ENCODE peak calls at places on chromosomes 16 and 17, in seven cellular contexts. One of them, this sample, is unnamed.

GRCh38 chr17:33667052-33667509 is 374.0 kb upstream of the ASIC2 start:
- DNase-seq in A673: no peak
- DNase-seq in HEK293T: no peak
- DNase-seq in tibial artery: no peak
- DNase-seq in AML-193: no peak
- DNase-seq in body of pancreas: no peak
- DNase-seq in H9: no peak
- DNase-seq in this sample: no peak

GRCh38 chr16:87636050-87636684 is 33.9 kb downstream of the JPH3 start:
- DNase-seq in AML-193: peak
- DNase-seq in body of pancreas: peak
- DNase-seq in HEK293T: peak
- DNase-seq in H9: peak
- DNase-seq in tibial artery: peak
- DNase-seq in A673: peak
- DNase-seq in this sample: peak

GRCh38 chr16:11316331-11317015 is 28.8 kb upstream of the RMI2 start:
- DNase-seq in tibial artery: no peak
- DNase-seq in HEK293T: no peak
- DNase-seq in A673: no peak
- DNase-seq in H9: peak
- DNase-seq in AML-193: no peak
- DNase-seq in body of pancreas: no peak
- DNase-seq in this sample: no peak

GRCh38 chr17:12342609-12343248 is 322.1 kb downstream of the MAP2K4 start:
- DNase-seq in HEK293T: peak
- DNase-seq in tibial artery: no peak
- DNase-seq in H9: peak
- DNase-seq in A673: peak
- DNase-seq in AML-193: no peak
- DNase-seq in body of pancreas: peak
- DNase-seq in this sample: no peak

GRCh38 chr17:21042434-21043295 is at the start of gene USP22:
- DNase-seq in tibial artery: no peak
- DNase-seq in H9: peak
- DNase-seq in HEK293T: peak
- DNase-seq in AML-193: peak
- DNase-seq in A673: no peak
- DNase-seq in body of pancreas: no peak
- DNase-seq in this sample: no peak

GRCh38 chr17:17416400-17417360 is 60.1 kb upstream of the MED9 start:
- DNase-seq in body of pancreas: no peak
- DNase-seq in A673: peak
- DNase-seq in tibial artery: peak
- DNase-seq in H9: no peak
- DNase-seq in HEK293T: no peak
- DNase-seq in AML-193: no peak
- DNase-seq in this sample: peak

GRCh38 chr17:68497885-68498319 is 14.3 kb upstream of the PRKAR1A start:
- DNase-seq in HEK293T: no peak
- DNase-seq in A673: no peak
- DNase-seq in AML-193: peak
- DNase-seq in body of pancreas: no peak
- DNase-seq in tibial artery: no peak
- DNase-seq in H9: no peak
- DNase-seq in this sample: no peak

GRCh38 chr16:54173489-54173888 is 113.1 kb downstream of the IRX3 start:
- DNase-seq in tibial artery: no peak
- DNase-seq in H9: no peak
- DNase-seq in HEK293T: no peak
- DNase-seq in body of pancreas: no peak
- DNase-seq in A673: no peak
- DNase-seq in AML-193: no peak
- DNase-seq in this sample: no peak

GRCh38 chr16:78325532-78325931 is 226.1 kb downstream of the WWOX start:
- DNase-seq in AML-193: no peak
- DNase-seq in tibial artery: no peak
- DNase-seq in body of pancreas: no peak
- DNase-seq in HEK293T: peak
- DNase-seq in A673: no peak
- DNase-seq in H9: no peak
- DNase-seq in this sample: no peak

GRCh38 chr16:67451704-67452435 is 20.9 kb downstream of the HSD11B2 start:
- DNase-seq in A673: no peak
- DNase-seq in HEK293T: no peak
- DNase-seq in body of pancreas: peak
- DNase-seq in AML-193: no peak
- DNase-seq in tibial artery: no peak
- DNase-seq in H9: no peak
- DNase-seq in this sample: peak

GRCh38 chr16:65121870-65122723 is at the start of gene CDH11:
- DNase-seq in A673: peak
- DNase-seq in tibial artery: peak
- DNase-seq in AML-193: no peak
- DNase-seq in H9: peak
- DNase-seq in HEK293T: no peak
- DNase-seq in body of pancreas: peak
- DNase-seq in this sample: peak

GRCh38 chr16:47358816-47359215 is 102.0 kb downstream of the ITFG1 start:
- DNase-seq in H9: no peak
- DNase-seq in HEK293T: no peak
- DNase-seq in AML-193: no peak
- DNase-seq in tibial artery: no peak
- DNase-seq in body of pancreas: no peak
- DNase-seq in A673: no peak
- DNase-seq in this sample: peak

GRCh38 chr17:80311216-80311827 is 50.7 kb downstream of the RNF213 start:
- DNase-seq in tibial artery: peak
- DNase-seq in A673: no peak
- DNase-seq in H9: no peak
- DNase-seq in body of pancreas: no peak
- DNase-seq in HEK293T: no peak
- DNase-seq in AML-193: no peak
- DNase-seq in this sample: no peak

GRCh38 chr17:32302037-32302436 is 36.4 kb downstream of the RHBDL3 start:
- DNase-seq in A673: no peak
- DNase-seq in body of pancreas: no peak
- DNase-seq in AML-193: no peak
- DNase-seq in H9: no peak
- DNase-seq in HEK293T: no peak
- DNase-seq in tibial artery: no peak
- DNase-seq in this sample: no peak

GRCh38 chr17:9230346-9230745 is 209.0 kb downstream of the NTN1 start:
- DNase-seq in tibial artery: no peak
- DNase-seq in H9: no peak
- DNase-seq in HEK293T: no peak
- DNase-seq in AML-193: no peak
- DNase-seq in body of pancreas: no peak
- DNase-seq in A673: no peak
- DNase-seq in this sample: no peak

GRCh38 chr16:87543436-87544191 is 50.8 kb upstream of the ZCCHC14 start:
- DNase-seq in tibial artery: no peak
- DNase-seq in H9: no peak
- DNase-seq in AML-193: no peak
- DNase-seq in body of pancreas: no peak
- DNase-seq in A673: no peak
- DNase-seq in HEK293T: no peak
- DNase-seq in this sample: no peak

GRCh38 chr17:82458885-82459424 is 414 bp downstream of the NARF start:
- DNase-seq in H9: no peak
- DNase-seq in A673: no peak
- DNase-seq in HEK293T: no peak
- DNase-seq in tibial artery: no peak
- DNase-seq in AML-193: peak
- DNase-seq in body of pancreas: no peak
- DNase-seq in this sample: no peak

GRCh38 chr16:54473201-54473993 is 186.8 kb upstream of the IRX3 start:
- DNase-seq in body of pancreas: no peak
- DNase-seq in H9: no peak
- DNase-seq in tibial artery: no peak
- DNase-seq in HEK293T: no peak
- DNase-seq in AML-193: no peak
- DNase-seq in A673: no peak
- DNase-seq in this sample: no peak

GRCh38 chr17:34122529-34122928 is 132.6 kb upstream of the CCL2 start:
- DNase-seq in tibial artery: no peak
- DNase-seq in body of pancreas: no peak
- DNase-seq in AML-193: no peak
- DNase-seq in HEK293T: no peak
- DNase-seq in A673: no peak
- DNase-seq in H9: no peak
- DNase-seq in this sample: no peak

GRCh38 chr17:41639492-41640473 is 15.4 kb upstream of the KRT17 start:
- DNase-seq in A673: no peak
- DNase-seq in H9: no peak
- DNase-seq in tibial artery: no peak
- DNase-seq in body of pancreas: no peak
- DNase-seq in AML-193: no peak
- DNase-seq in HEK293T: no peak
- DNase-seq in this sample: no peak

GRCh38 chr16:87733190-87733589 is 32.6 kb downstream of the KLHDC4 start:
- DNase-seq in HEK293T: no peak
- DNase-seq in H9: no peak
- DNase-seq in body of pancreas: no peak
- DNase-seq in AML-193: no peak
- DNase-seq in tibial artery: no peak
- DNase-seq in A673: no peak
- DNase-seq in this sample: no peak

GRCh38 chr17:77811521-77811920 is 147.0 kb upstream of the TNRC6C start:
- DNase-seq in HEK293T: no peak
- DNase-seq in A673: no peak
- DNase-seq in H9: peak
- DNase-seq in body of pancreas: no peak
- DNase-seq in tibial artery: peak
- DNase-seq in AML-193: no peak
- DNase-seq in this sample: no peak

GRCh38 chr17:31533546-31534155 is 142.2 kb downstream of the RAB11FIP4 start:
- DNase-seq in HEK293T: peak
- DNase-seq in body of pancreas: no peak
- DNase-seq in tibial artery: no peak
- DNase-seq in A673: peak
- DNase-seq in AML-193: no peak
- DNase-seq in H9: peak
- DNase-seq in this sample: no peak

GRCh38 chr17:2177235-2177811 is 122.4 kb downstream of the HIC1 start:
- DNase-seq in body of pancreas: no peak
- DNase-seq in A673: no peak
- DNase-seq in AML-193: no peak
- DNase-seq in HEK293T: no peak
- DNase-seq in tibial artery: no peak
- DNase-seq in H9: no peak
- DNase-seq in this sample: no peak

GRCh38 chr16:330746-331145 is 21.8 kb downstream of the AXIN1 start:
- DNase-seq in A673: no peak
- DNase-seq in tibial artery: no peak
- DNase-seq in body of pancreas: no peak
- DNase-seq in AML-193: no peak
- DNase-seq in HEK293T: no peak
- DNase-seq in H9: no peak
- DNase-seq in this sample: no peak

GRCh38 chr17:30796016-30796415 is 28.5 kb downstream of the CRLF3 start:
- DNase-seq in A673: no peak
- DNase-seq in H9: no peak
- DNase-seq in body of pancreas: no peak
- DNase-seq in tibial artery: no peak
- DNase-seq in AML-193: no peak
- DNase-seq in HEK293T: no peak
- DNase-seq in this sample: no peak

GRCh38 chr17:78929908-78930775 is 5.0 kb upstream of the TIMP2 start:
- DNase-seq in AML-193: no peak
- DNase-seq in H9: peak
- DNase-seq in tibial artery: no peak
- DNase-seq in body of pancreas: no peak
- DNase-seq in HEK293T: no peak
- DNase-seq in A673: no peak
- DNase-seq in this sample: no peak

GRCh38 chr17:40598021-40598927 is 33.0 kb upstream of the CCR7 start:
- DNase-seq in H9: no peak
- DNase-seq in tibial artery: peak
- DNase-seq in HEK293T: no peak
- DNase-seq in body of pancreas: no peak
- DNase-seq in AML-193: no peak
- DNase-seq in A673: no peak
- DNase-seq in this sample: no peak

GRCh38 chr16:11400076-11400475 is 54.8 kb downstream of the RMI2 start:
- DNase-seq in AML-193: no peak
- DNase-seq in H9: no peak
- DNase-seq in tibial artery: no peak
- DNase-seq in body of pancreas: no peak
- DNase-seq in A673: no peak
- DNase-seq in HEK293T: no peak
- DNase-seq in this sample: no peak

GRCh38 chr16:15483857-15484256 is 49.5 kb downstream of the BMERB1 start:
- DNase-seq in body of pancreas: no peak
- DNase-seq in AML-193: no peak
- DNase-seq in A673: no peak
- DNase-seq in tibial artery: no peak
- DNase-seq in H9: no peak
- DNase-seq in HEK293T: no peak
- DNase-seq in this sample: no peak

GRCh38 chr16:17369441-17369951 is 101.3 kb downstream of the XYLT1 start:
- DNase-seq in AML-193: peak
- DNase-seq in body of pancreas: no peak
- DNase-seq in tibial artery: peak
- DNase-seq in HEK293T: no peak
- DNase-seq in A673: peak
- DNase-seq in H9: no peak
- DNase-seq in this sample: peak

GRCh38 chr16:65071371-65072311 is 50.2 kb downstream of the CDH11 start:
- DNase-seq in H9: no peak
- DNase-seq in A673: no peak
- DNase-seq in AML-193: no peak
- DNase-seq in HEK293T: no peak
- DNase-seq in body of pancreas: peak
- DNase-seq in tibial artery: peak
- DNase-seq in this sample: peak

GRCh38 chr17:34365340-34365739 is 2.3 kb upstream of the CCL1 start:
- DNase-seq in body of pancreas: no peak
- DNase-seq in H9: no peak
- DNase-seq in HEK293T: no peak
- DNase-seq in A673: no peak
- DNase-seq in tibial artery: no peak
- DNase-seq in AML-193: peak
- DNase-seq in this sample: no peak

GRCh38 chr16:47574091-47575054 is 113.2 kb downstream of the PHKB start:
- DNase-seq in body of pancreas: no peak
- DNase-seq in A673: peak
- DNase-seq in H9: no peak
- DNase-seq in tibial artery: no peak
- DNase-seq in AML-193: no peak
- DNase-seq in HEK293T: no peak
- DNase-seq in this sample: peak

This sample was measured in gastrocnemius medialis.